ENCODE peak calls at places on chromosomes 12 and 14, in ten cellular contexts. W is T-helper 17 cell; H is Kasumi-1; U is activated CD8-positive, alpha-beta memory T cell treated with anti-CD3 and anti-CD28 coated beads, Interleukin-2, amount 50 U/mL, for 4 hours; S is HEK293T; X is memory B cell; Y is stimulated activated CD8-positive, alpha-beta memory T cell treated with anti-CD3 and anti-CD28 coated beads, Interleukin-4, amount 100 ng/mL, for 1 hour; F is KBM-7; R is epithelial cell of proximal tubule; G is fibroblast of lung. A is an unnamed sample.

GRCh38 chr12:39626033-39626814 is 6.6 kb upstream of the ABCD2 start:
- DNase-seq in X (no peak), H (no peak), Y (no peak), W (no peak), S (no peak), R (no peak), F (no peak), G (no peak), U (no peak), A (no peak)

GRCh38 chr14:22296722-22297121 is 292.3 kb downstream of the DAD1 start:
- DNase-seq in R (no peak), X (no peak), Y (no peak), W (no peak), F (no peak), U (no peak), H (no peak), G (peak; percentile 44), S (no peak), A (no peak)

GRCh38 chr12:92987362-92987761 is 58.3 kb upstream of the EEA1 start:
- DNase-seq in U (no peak), X (no peak), W (no peak), R (no peak), Y (no peak), H (peak; percentile 89), S (peak; percentile 46), G (peak; percentile 89), F (peak; percentile 85), A (peak; percentile 78)

GRCh38 chr14:22748691-22749090 is 17.8 kb upstream of the OXA1L start:
- DNase-seq in U (no peak), S (no peak), G (no peak), Y (no peak), X (peak; percentile 26), W (no peak), F (peak; percentile 66), R (no peak), H (peak; percentile 78), A (no peak)

GRCh38 chr12:7354521-7354920 is 50.6 kb downstream of the ACSM4 start:
- DNase-seq in U (no peak), S (no peak), G (no peak), H (no peak), W (no peak), X (no peak), R (no peak), F (no peak), Y (no peak), A (no peak)

GRCh38 chr14:21923820-21924219 is 250.2 kb upstream of the OR4E1 start:
- DNase-seq in F (peak; percentile 28), H (peak; percentile 94), W (no peak), X (no peak), Y (no peak), R (no peak), S (no peak), U (peak; percentile 21), G (no peak), A (no peak)

GRCh38 chr14:86055512-86055911 is 525.6 kb downstream of the FLRT2 start:
- DNase-seq in G (peak; percentile 31), S (no peak), F (peak; percentile 11), X (no peak), W (no peak), U (no peak), R (no peak), H (peak; percentile 54), Y (no peak), A (no peak)

GRCh38 chr12:132432126-132432525 is 57.8 kb upstream of the FBRSL1 start:
- DNase-seq in S (no peak), U (no peak), W (no peak), H (no peak), R (no peak), X (no peak), Y (no peak), F (no peak), G (no peak), A (no peak)

A was measured in AG08395.